ENCODE peak calls at places on chromosome 19, in nine cellular contexts. J is stromal cell of bone marrow, B is iris pigment epithelial cell, K is GM23338, M is KBM-7, D is fibroblast of the aortic adventitia, F is T1000, W is fibroblast of gingiva, X is T-helper 17 cell. E is an unnamed sample.

GRCh38 chr19:49987159-49987698 is 26.3 kb upstream of the SIGLEC11 start:
- DNase-seq in J (peak), B (peak), K (peak), M (peak), D (peak), F (peak), W (peak), X (peak), E (peak)

GRCh38 chr19:32673573-32673972 is 1.4 kb downstream of the ANKRD27 start:
- DNase-seq in J (no peak), B (no peak), K (no peak), M (no peak), D (no peak), F (no peak), W (no peak), X (no peak), E (no peak)

GRCh38 chr19:17607936-17608335 is 52.5 kb downstream of the COLGALT1 start:
- DNase-seq in J (no peak), B (no peak), K (no peak), M (no peak), D (no peak), F (no peak), W (no peak), X (no peak), E (no peak)

GRCh38 chr19:28686741-28687140 is 526.2 kb downstream of the UQCRFS1 start:
- DNase-seq in J (no peak), B (no peak), K (no peak), M (peak), D (no peak), F (no peak), W (no peak), X (no peak), E (no peak)

GRCh38 chr19:35155441-35155840 is 906 bp downstream of the FXYD5 start:
- DNase-seq in J (no peak), B (no peak), K (no peak), M (no peak), D (no peak), F (no peak), W (no peak), X (no peak), E (no peak)

GRCh38 chr19:33047422-33047821 is 17.3 kb downstream of the RHPN2 start:
- DNase-seq in J (no peak), B (no peak), K (peak), M (no peak), D (peak), F (no peak), W (no peak), X (no peak), E (no peak)

GRCh38 chr19:18017275-18018083 is 9.5 kb downstream of the ARRDC2 start:
- DNase-seq in J (no peak), B (no peak), K (no peak), M (peak), D (no peak), F (no peak), W (no peak), X (no peak), E (no peak)

GRCh38 chr19:40613669-40614594 is 12.8 kb downstream of the LTBP4 start:
- DNase-seq in J (peak), B (peak), K (peak), M (no peak), D (peak), F (peak), W (peak), X (peak), E (peak)

GRCh38 chr19:44055870-44056269 is 4.0 kb downstream of the ZNF223 start:
- DNase-seq in J (no peak), B (no peak), K (peak), M (no peak), D (no peak), F (no peak), W (no peak), X (no peak), E (no peak)

GRCh38 chr19:33675501-33676124 is 53.9 kb downstream of the CHST8 start:
- DNase-seq in J (no peak), B (no peak), K (no peak), M (no peak), D (no peak), F (no peak), W (no peak), X (no peak), E (no peak)

GRCh38 chr19:2477141-2477710 is 1.3 kb downstream of the GADD45B start:
- DNase-seq in J (no peak), B (peak), K (no peak), M (no peak), D (peak), F (no peak), W (no peak), X (no peak), E (no peak)

GRCh38 chr19:53808710-53809125 is 15.4 kb downstream of the NLRP12 start:
- DNase-seq in J (peak), B (peak), K (peak), M (peak), D (peak), F (no peak), W (peak), X (no peak), E (no peak)

GRCh38 chr19:7597689-7598088 is 2.0 kb downstream of the CAMSAP3 start:
- DNase-seq in J (no peak), B (no peak), K (no peak), M (no peak), D (no peak), F (no peak), W (no peak), X (no peak), E (no peak)

GRCh38 chr19:4640247-4641000 is 1.1 kb downstream of the TNFAIP8L1 start:
- DNase-seq in J (no peak), B (no peak), K (peak), M (no peak), D (no peak), F (no peak), W (no peak), X (no peak), E (no peak)

GRCh38 chr19:13172335-13173128 is 22.3 kb downstream of the IER2 start:
- DNase-seq in J (no peak), B (peak), K (no peak), M (peak), D (peak), F (peak), W (peak), X (peak), E (peak)

GRCh38 chr19:5719274-5719960 is 529 bp downstream of the LONP1 start:
- DNase-seq in J (no peak), B (peak), K (peak), M (peak), D (peak), F (no peak), W (no peak), X (peak), E (no peak)

E was measured in CD4-positive, alpha-beta T cell.